ENCODE peak calls at places on chromosomes 11 and 22, in seven cellular contexts. One of them, this sample, is unnamed.

GRCh38 chr11:69492201-69492991 is 10.9 kb downstream of the LINC01488 start:
- DNase-seq in cardiac muscle cell: no peak
- DNase-seq in uterus: no peak
- DNase-seq in heart right ventricle: no peak
- DNase-seq in mammary epithelial cell: no peak
- DNase-seq in GM23338: no peak
- DNase-seq in fibroblast of mammary gland: peak; percentile 43
- DNase-seq in this sample: no peak

GRCh38 chr11:18054511-18055103 is 8.5 kb upstream of the TPH1 start:
- DNase-seq in GM23338: peak; percentile 14
- DNase-seq in fibroblast of mammary gland: no peak
- DNase-seq in uterus: no peak
- DNase-seq in heart right ventricle: no peak
- DNase-seq in mammary epithelial cell: no peak
- DNase-seq in cardiac muscle cell: no peak
- DNase-seq in this sample: no peak

GRCh38 chr11:74257934-74258553 is 53.4 kb downstream of the P4HA3 start:
- DNase-seq in heart right ventricle: peak; percentile 50
- DNase-seq in mammary epithelial cell: no peak
- DNase-seq in fibroblast of mammary gland: peak; percentile 74
- DNase-seq in uterus: peak; percentile 38
- DNase-seq in GM23338: no peak
- DNase-seq in cardiac muscle cell: peak; percentile 13
- DNase-seq in this sample: no peak

GRCh38 chr22:45927059-45927458 is 49.9 kb downstream of the WNT7B start:
- DNase-seq in GM23338: no peak
- DNase-seq in uterus: no peak
- DNase-seq in cardiac muscle cell: no peak
- DNase-seq in heart right ventricle: no peak
- DNase-seq in mammary epithelial cell: no peak
- DNase-seq in fibroblast of mammary gland: no peak
- DNase-seq in this sample: no peak

GRCh38 chr11:120565436-120566155 is 54.0 kb downstream of the GRIK4 start:
- DNase-seq in heart right ventricle: no peak
- DNase-seq in uterus: no peak
- DNase-seq in cardiac muscle cell: no peak
- DNase-seq in fibroblast of mammary gland: no peak
- DNase-seq in GM23338: no peak
- DNase-seq in mammary epithelial cell: peak; percentile 36
- DNase-seq in this sample: no peak

GRCh38 chr11:34621876-34622275 is 983 bp downstream of the EHF start:
- DNase-seq in uterus: no peak
- DNase-seq in mammary epithelial cell: peak; percentile 53
- DNase-seq in cardiac muscle cell: no peak
- DNase-seq in fibroblast of mammary gland: peak; percentile 7
- DNase-seq in heart right ventricle: no peak
- DNase-seq in GM23338: no peak
- DNase-seq in this sample: no peak

GRCh38 chr22:20247010-20247505 is 21.1 kb downstream of the RTN4R start:
- DNase-seq in fibroblast of mammary gland: peak; percentile 33
- DNase-seq in heart right ventricle: no peak
- DNase-seq in GM23338: peak; percentile 30
- DNase-seq in mammary epithelial cell: no peak
- DNase-seq in uterus: no peak
- DNase-seq in cardiac muscle cell: peak; percentile 35
- DNase-seq in this sample: no peak

GRCh38 chr22:38733329-38734202 is 22.2 kb downstream of the SUN2 start:
- DNase-seq in heart right ventricle: peak; percentile 47
- DNase-seq in uterus: peak; percentile 65
- DNase-seq in cardiac muscle cell: peak; percentile 52
- DNase-seq in fibroblast of mammary gland: peak; percentile 32
- DNase-seq in mammary epithelial cell: no peak
- DNase-seq in GM23338: peak; percentile 76
- DNase-seq in this sample: peak; percentile 90

GRCh38 chr11:47125083-47125482 is 51.6 kb downstream of the ARFGAP2 start:
- DNase-seq in uterus: no peak
- DNase-seq in mammary epithelial cell: no peak
- DNase-seq in fibroblast of mammary gland: no peak
- DNase-seq in GM23338: no peak
- DNase-seq in cardiac muscle cell: no peak
- DNase-seq in heart right ventricle: no peak
- DNase-seq in this sample: no peak

GRCh38 chr11:70470127-70470526 is 71.8 kb downstream of the CTTN start:
- DNase-seq in heart right ventricle: no peak
- DNase-seq in cardiac muscle cell: no peak
- DNase-seq in mammary epithelial cell: no peak
- DNase-seq in fibroblast of mammary gland: peak; percentile 24
- DNase-seq in GM23338: no peak
- DNase-seq in uterus: no peak
- DNase-seq in this sample: no peak

GRCh38 chr11:18791175-18792065 is at the start of gene PTPN5:
- DNase-seq in mammary epithelial cell: peak; percentile 14
- DNase-seq in GM23338: peak; percentile 75
- DNase-seq in heart right ventricle: no peak
- DNase-seq in cardiac muscle cell: peak; percentile 48
- DNase-seq in uterus: no peak
- DNase-seq in fibroblast of mammary gland: no peak
- DNase-seq in this sample: no peak

GRCh38 chr11:9573775-9574555 is 495 bp downstream of the WEE1 start:
- DNase-seq in GM23338: no peak
- DNase-seq in cardiac muscle cell: peak; percentile 55
- DNase-seq in mammary epithelial cell: no peak
- DNase-seq in uterus: no peak
- DNase-seq in fibroblast of mammary gland: no peak
- DNase-seq in heart right ventricle: peak; percentile 23
- DNase-seq in this sample: no peak

GRCh38 chr11:2419638-2420501 is 19.3 kb downstream of the TSSC4 start:
- DNase-seq in fibroblast of mammary gland: peak; percentile 74
- DNase-seq in heart right ventricle: peak; percentile 67
- DNase-seq in cardiac muscle cell: peak; percentile 86
- DNase-seq in GM23338: peak; percentile 87
- DNase-seq in uterus: peak; percentile 80
- DNase-seq in mammary epithelial cell: peak; percentile 22
- DNase-seq in this sample: no peak

GRCh38 chr11:34674038-34674437 is 53.1 kb downstream of the EHF start:
- DNase-seq in GM23338: no peak
- DNase-seq in fibroblast of mammary gland: no peak
- DNase-seq in mammary epithelial cell: no peak
- DNase-seq in heart right ventricle: no peak
- DNase-seq in uterus: no peak
- DNase-seq in cardiac muscle cell: no peak
- DNase-seq in this sample: no peak

GRCh38 chr11:42770444-42771065 is 541.2 kb upstream of the API5 start:
- DNase-seq in uterus: no peak
- DNase-seq in fibroblast of mammary gland: peak; percentile 25
- DNase-seq in cardiac muscle cell: peak; percentile 40
- DNase-seq in GM23338: peak; percentile 48
- DNase-seq in heart right ventricle: no peak
- DNase-seq in mammary epithelial cell: peak; percentile 2
- DNase-seq in this sample: no peak

GRCh38 chr11:102551188-102551781 is 20.7 kb upstream of the MMP7 start:
- DNase-seq in GM23338: no peak
- DNase-seq in mammary epithelial cell: no peak
- DNase-seq in cardiac muscle cell: peak; percentile 7
- DNase-seq in heart right ventricle: no peak
- DNase-seq in uterus: no peak
- DNase-seq in fibroblast of mammary gland: no peak
- DNase-seq in this sample: no peak

GRCh38 chr11:128512478-128513127 is 74.8 kb downstream of the ETS1 start:
- DNase-seq in mammary epithelial cell: no peak
- DNase-seq in GM23338: no peak
- DNase-seq in heart right ventricle: no peak
- DNase-seq in cardiac muscle cell: no peak
- DNase-seq in fibroblast of mammary gland: peak; percentile 16
- DNase-seq in uterus: no peak
- DNase-seq in this sample: no peak

GRCh38 chr11:2154889-2155288 is 6.1 kb downstream of the INS start:
- DNase-seq in fibroblast of mammary gland: no peak
- DNase-seq in GM23338: no peak
- DNase-seq in heart right ventricle: no peak
- DNase-seq in cardiac muscle cell: no peak
- DNase-seq in uterus: no peak
- DNase-seq in mammary epithelial cell: no peak
- DNase-seq in this sample: no peak

GRCh38 chr22:17537155-17537554 is 26.1 kb upstream of the SLC25A18 start:
- DNase-seq in fibroblast of mammary gland: no peak
- DNase-seq in cardiac muscle cell: no peak
- DNase-seq in GM23338: no peak
- DNase-seq in mammary epithelial cell: no peak
- DNase-seq in uterus: no peak
- DNase-seq in heart right ventricle: no peak
- DNase-seq in this sample: no peak
- H3K4me3 ChIP-seq in fibroblast of mammary gland: no peak overlapping the region
- H3K4me3 ChIP-seq in cardiac muscle cell: no peak overlapping the region
- H3K4me3 ChIP-seq in GM23338: no peak overlapping the region
- H3K4me3 ChIP-seq in mammary epithelial cell: no peak overlapping the region
- H3K4me3 ChIP-seq in uterus: no peak overlapping the region
- H3K4me3 ChIP-seq in heart right ventricle: no peak overlapping the region
- H3K4me3 ChIP-seq in this sample: no peak overlapping the region

DNA sequence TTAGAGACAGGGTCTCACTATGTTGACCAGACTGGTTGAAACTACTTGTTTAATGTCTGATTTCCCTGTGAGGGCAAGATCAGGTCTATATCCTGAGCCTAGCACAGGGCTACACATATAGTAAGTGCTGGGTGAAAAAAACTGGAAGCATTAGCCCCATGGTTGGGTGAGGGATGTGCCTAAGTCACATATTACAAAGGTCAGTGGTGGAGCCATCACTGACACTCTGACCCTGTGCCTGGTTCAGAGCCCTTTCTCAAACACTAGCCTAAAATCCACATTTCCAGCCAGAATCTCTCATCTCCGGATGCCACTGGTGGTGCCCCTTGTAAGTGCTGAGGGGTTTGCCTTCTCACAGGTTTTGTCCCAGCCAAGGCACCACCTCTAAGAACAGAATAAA is 9.0 kb downstream of the TBC1D10A start:
- DNase-seq in cardiac muscle cell: no peak
- DNase-seq in GM23338: no peak
- DNase-seq in heart right ventricle: no peak
- DNase-seq in fibroblast of mammary gland: no peak
- DNase-seq in mammary epithelial cell: no peak
- DNase-seq in uterus: no peak
- DNase-seq in this sample: no peak
- TF ChIP-seq CTCF in cardiac muscle cell: no peak
- TF ChIP-seq CTCF in GM23338: no peak
- TF ChIP-seq CTCF in heart right ventricle: no peak
- TF ChIP-seq CTCF in fibroblast of mammary gland: no peak
- TF ChIP-seq CTCF in mammary epithelial cell: no peak
- TF ChIP-seq CTCF in uterus: no peak
- TF ChIP-seq CTCF in this sample: no peak

DNA sequence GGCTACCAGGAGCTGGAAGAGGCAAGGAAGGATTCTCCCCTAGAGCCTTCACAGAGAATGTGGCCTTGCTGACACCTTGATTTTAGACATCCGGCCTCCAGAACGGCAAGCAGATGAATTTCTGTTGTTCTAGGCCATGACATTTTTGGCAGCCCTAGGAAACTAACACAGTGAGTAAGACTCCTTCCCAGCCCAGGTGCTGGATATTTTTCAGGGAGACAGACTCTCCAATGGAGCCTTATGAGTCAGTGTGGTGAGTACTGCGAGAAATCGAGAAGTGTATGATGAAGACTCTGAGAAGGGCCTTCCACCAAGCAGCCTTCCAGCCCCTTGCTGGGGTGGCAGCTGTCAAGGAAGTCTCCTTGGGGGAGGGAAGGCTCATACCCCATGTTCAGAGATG is 114.4 kb downstream of the OSBP2 start:
- DNase-seq in cardiac muscle cell: no peak
- DNase-seq in uterus: no peak
- DNase-seq in mammary epithelial cell: peak; percentile 75
- DNase-seq in fibroblast of mammary gland: peak; percentile 59
- DNase-seq in heart right ventricle: no peak
- DNase-seq in GM23338: no peak
- DNase-seq in this sample: no peak
- H3K4me3 ChIP-seq in cardiac muscle cell: no peak overlapping the region
- H3K4me3 ChIP-seq in uterus: no peak overlapping the region
- H3K4me3 ChIP-seq in mammary epithelial cell: no peak overlapping the region
- H3K4me3 ChIP-seq in fibroblast of mammary gland: no peak overlapping the region
- H3K4me3 ChIP-seq in heart right ventricle: no peak overlapping the region
- H3K4me3 ChIP-seq in GM23338: no peak overlapping the region
- H3K4me3 ChIP-seq in this sample: no peak overlapping the region

GRCh38 chr22:43230983-43231723 is 44.2 kb upstream of the TTLL12 start:
- DNase-seq in mammary epithelial cell: peak; percentile 32
- DNase-seq in fibroblast of mammary gland: peak; percentile 32
- DNase-seq in cardiac muscle cell: peak; percentile 71
- DNase-seq in GM23338: peak; percentile 93
- DNase-seq in uterus: peak; percentile 33
- DNase-seq in heart right ventricle: peak; percentile 38
- DNase-seq in this sample: peak; percentile 14
- TF ChIP-seq CTCF in mammary epithelial cell: peak; percentile 86
- TF ChIP-seq CTCF in fibroblast of mammary gland: peak; percentile 81
- TF ChIP-seq CTCF in cardiac muscle cell: peak; percentile 92
- TF ChIP-seq CTCF in GM23338: peak; percentile 92
- TF ChIP-seq CTCF in uterus: peak; percentile 82
- TF ChIP-seq CTCF in heart right ventricle: peak; percentile 94
- TF ChIP-seq CTCF in this sample: peak; percentile 96

GRCh38 chr11:126406368-126406767 is 50.9 kb downstream of the ST3GAL4 start:
- DNase-seq in mammary epithelial cell: no peak
- DNase-seq in cardiac muscle cell: no peak
- DNase-seq in uterus: no peak
- DNase-seq in heart right ventricle: no peak
- DNase-seq in fibroblast of mammary gland: no peak
- DNase-seq in GM23338: no peak
- DNase-seq in this sample: no peak
- H3K4me3 ChIP-seq in mammary epithelial cell: no peak overlapping the region
- H3K4me3 ChIP-seq in cardiac muscle cell: no peak overlapping the region
- H3K4me3 ChIP-seq in uterus: no peak overlapping the region
- H3K4me3 ChIP-seq in heart right ventricle: no peak overlapping the region
- H3K4me3 ChIP-seq in fibroblast of mammary gland: no peak overlapping the region
- H3K4me3 ChIP-seq in GM23338: no peak overlapping the region
- H3K4me3 ChIP-seq in this sample: no peak overlapping the region

DNA sequence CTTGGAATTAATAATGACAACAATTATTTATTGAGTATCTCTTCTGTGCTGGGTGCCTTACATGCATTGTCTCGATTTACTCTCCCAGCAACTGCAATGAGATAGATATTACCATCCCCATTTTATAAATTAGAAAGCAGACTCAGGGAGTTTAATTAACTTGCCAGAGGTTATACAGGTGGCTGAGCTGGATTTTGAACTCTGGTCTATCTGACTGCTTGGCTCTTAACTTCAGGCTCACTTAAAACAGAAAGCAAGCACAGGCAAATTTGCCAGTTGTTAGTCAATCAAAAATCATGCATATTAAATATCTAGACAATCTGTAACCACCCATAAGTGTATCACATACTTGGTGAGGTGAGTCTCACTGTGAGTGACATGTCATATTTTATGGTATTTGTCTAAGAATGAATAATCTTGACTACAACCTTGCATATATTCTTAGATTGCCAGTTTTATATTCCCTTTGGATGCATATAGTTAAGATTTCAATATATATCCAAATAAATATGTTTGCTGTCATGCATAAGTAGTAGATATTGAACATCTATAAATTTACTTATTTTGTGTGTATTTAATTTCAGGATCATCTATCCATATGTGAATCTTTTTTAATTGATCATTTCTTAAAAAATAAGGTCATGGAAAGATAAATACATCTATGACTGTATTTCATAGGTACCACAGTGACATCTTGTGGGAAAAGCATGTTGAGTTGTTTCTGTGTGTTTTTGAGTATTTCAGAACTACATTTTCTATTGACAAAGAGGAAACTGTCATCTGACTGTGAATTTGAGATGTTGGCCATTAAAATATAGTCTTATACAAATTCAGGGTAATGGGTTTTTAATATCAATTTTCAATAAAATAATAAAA is 112.0 kb upstream of the ARHGAP42 start:
- DNase-seq in fibroblast of mammary gland: peak; percentile 54
- DNase-seq in uterus: no peak
- DNase-seq in heart right ventricle: no peak
- DNase-seq in cardiac muscle cell: peak; percentile 50
- DNase-seq in GM23338: peak; percentile 57
- DNase-seq in mammary epithelial cell: peak; percentile 24
- DNase-seq in this sample: no peak
- TF ChIP-seq CTCF in fibroblast of mammary gland: peak; percentile 39
- TF ChIP-seq CTCF in uterus: peak; percentile 34
- TF ChIP-seq CTCF in heart right ventricle: peak; percentile 54
- TF ChIP-seq CTCF in cardiac muscle cell: peak; percentile 39
- TF ChIP-seq CTCF in GM23338: no peak
- TF ChIP-seq CTCF in mammary epithelial cell: peak; percentile 43
- TF ChIP-seq CTCF in this sample: peak; percentile 44